ENCODE peak calls at places on chromosome 7, in eight cellular contexts. K is AG04450, C is testis, V is cardiac fibroblast, E is IMR-90, X is heart right ventricle, P is GM23338, S is left ventricle myocardium inferior. D is an unnamed sample.

GRCh38 chr7:101560856-101561255 is 68.2 kb downstream of the MYL10 start:
- DNase-seq in K (no peak), C (no peak), V (no peak), E (no peak), X (no peak), P (no peak), S (no peak), D (no peak)

GRCh38 chr7:44431091-44431608 is 59.3 kb downstream of the NUDCD3 start:
- DNase-seq in K (no peak), C (no peak), V (no peak), E (peak; percentile 28), X (no peak), P (peak; percentile 69), S (no peak), D (no peak)

GRCh38 chr7:32142649-32143048 is 72.4 kb upstream of the PDE1C start:
- DNase-seq in K (no peak), C (no peak), V (peak; percentile 68), E (peak; percentile 80), X (no peak), P (no peak), S (no peak), D (no peak)

GRCh38 chr7:90594791-90595317 is 1.3 kb upstream of the CDK14 start:
- DNase-seq in K (no peak), C (peak; percentile 49), V (peak; percentile 98), E (peak; percentile 91), X (peak; percentile 19), P (peak; percentile 84), S (peak; percentile 39), D (peak; percentile 35)

GRCh38 chr7:138607216-138608126 is 93.7 kb downstream of the SVOPL start:
- DNase-seq in K (no peak), C (no peak), V (no peak), E (no peak), X (no peak), P (no peak), S (no peak), D (no peak)

GRCh38 chr7:128790297-128791037 is 1.3 kb upstream of the CCDC136 start:
- DNase-seq in K (no peak), C (no peak), V (no peak), E (no peak), X (no peak), P (peak; percentile 62), S (no peak), D (no peak)

GRCh38 chr7:8436965-8437364 is 3.6 kb downstream of the NXPH1 start:
- DNase-seq in K (no peak), C (peak; percentile 79), V (peak; percentile 14), E (no peak), X (no peak), P (peak; percentile 92), S (no peak), D (no peak)

GRCh38 chr7:40232242-40232929 is 97.6 kb downstream of the SUGCT start:
- DNase-seq in K (peak; percentile 29), C (peak; percentile 47), V (peak; percentile 88), E (peak; percentile 80), X (no peak), P (peak; percentile 69), S (no peak), D (no peak)

GRCh38 chr7:36389371-36390198 is at the start of gene ANLN:
- DNase-seq in K (peak; percentile 79), C (peak; percentile 93), V (peak; percentile 94), E (peak; percentile 89), X (peak; percentile 91), P (peak; percentile 96), S (peak; percentile 89), D (peak; percentile 74)

GRCh38 chr7:55021053-55021452 is 2.2 kb downstream of the EGFR start:
- DNase-seq in K (no peak), C (no peak), V (no peak), E (no peak), X (no peak), P (no peak), S (no peak), D (no peak)
- H3K4me3 ChIP-seq in K (peak overlapping the region; percentile 77), C (peak overlapping the region; percentile 88), V (no peak overlapping the region), E (peak overlapping the region; percentile 98), X (peak overlapping the region; percentile 6), P (no peak overlapping the region), S (peak overlapping the region; percentile 85), D (no peak overlapping the region)

GRCh38 chr7:122887848-122888247 is 1.6 kb upstream of the CADPS2 start:
- DNase-seq in K (no peak), C (no peak), V (no peak), E (no peak), X (no peak), P (no peak), S (no peak), D (no peak)

GRCh38 chr7:122884186-122884585 is 2.1 kb downstream of the CADPS2 start:
- DNase-seq in K (no peak), C (no peak), V (no peak), E (no peak), X (no peak), P (no peak), S (no peak), D (no peak)

GRCh38 chr7:122885583-122886356 is 490 bp downstream of the CADPS2 start:
- DNase-seq in K (no peak), C (peak; percentile 51), V (peak; percentile 62), E (no peak), X (peak; percentile 61), P (peak; percentile 69), S (peak; percentile 45), D (no peak)

GRCh38 chr7:122887198-122887597 is 938 bp upstream of the CADPS2 start:
- DNase-seq in K (no peak), C (peak; percentile 88), V (peak; percentile 85), E (peak; percentile 16), X (peak; percentile 66), P (peak; percentile 75), S (peak; percentile 68), D (peak; percentile 11)

GRCh38 chr7:122886357-122887081 is at the start of gene CADPS2:
- DNase-seq in K (peak; percentile 2), C (peak; percentile 87), V (peak; percentile 94), E (peak; percentile 36), X (peak; percentile 84), P (peak; percentile 85), S (peak; percentile 85), D (peak; percentile 16)
- TF ChIP-seq CTCF in K (peak; percentile 18), C (peak; percentile 34), V (peak; percentile 47), E (peak; percentile 3), X (no peak), P (no peak), S (peak; percentile 54), D (peak; percentile 34)

GRCh38 chr7:542131-542934 is 22.7 kb upstream of the PDGFA start:
- DNase-seq in K (no peak), C (no peak), V (no peak), E (no peak), X (peak; percentile 6), P (no peak), S (no peak), D (no peak)
- H3K4me3 ChIP-seq in K (no peak overlapping the region), C (no peak overlapping the region), V (no peak overlapping the region), E (no peak overlapping the region), X (no peak overlapping the region), P (no peak overlapping the region), S (no peak overlapping the region), D (no peak overlapping the region)

GRCh38 chr7:2354173-2355078 is at the start of gene EIF3B:
- DNase-seq in K (peak; percentile 91), C (peak; percentile 89), V (peak; percentile 98), E (peak; percentile 94), X (peak; percentile 88), P (peak; percentile 95), S (peak; percentile 87), D (peak; percentile 81)
- TF ChIP-seq CTCF in K (no peak), C (no peak), V (no peak), E (no peak), X (no peak), P (no peak), S (no peak), D (no peak)

DNA sequence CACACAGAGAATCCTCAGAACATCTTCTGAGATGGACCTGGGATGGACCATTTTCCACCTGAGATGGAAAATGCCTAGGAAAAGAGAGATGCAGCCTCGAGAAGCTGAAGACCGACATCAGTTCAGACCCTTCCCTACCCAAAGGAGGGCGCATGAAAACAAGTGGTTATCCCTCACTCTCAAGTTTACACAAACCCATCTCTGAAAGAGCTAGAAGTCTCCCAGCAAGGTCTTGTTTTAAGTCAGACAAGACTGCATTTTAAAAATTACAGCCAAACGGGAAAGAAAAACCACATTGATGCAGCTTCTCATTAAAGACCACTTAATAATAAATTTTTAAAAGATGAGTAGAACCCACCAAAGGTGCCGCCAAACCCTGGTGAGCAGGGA is 1.3 kb downstream of the RAPGEF5 start:
- DNase-seq in K (no peak), C (no peak), V (no peak), E (no peak), X (no peak), P (no peak), S (no peak), D (no peak)
- H3K4me3 ChIP-seq in K (no peak overlapping the region), C (no peak overlapping the region), V (no peak overlapping the region), E (no peak overlapping the region), X (peak overlapping the region; percentile 46), P (peak overlapping the region; percentile 68), S (peak overlapping the region; percentile 67), D (no peak overlapping the region)

GRCh38 chr7:142560166-142560565 is 189.1 kb upstream of the PRSS1 start:
- DNase-seq in K (no peak), C (no peak), V (no peak), E (no peak), X (no peak), P (no peak), S (no peak), D (no peak)

GRCh38 chr7:142556745-142557144 is 192.5 kb upstream of the PRSS1 start:
- DNase-seq in K (peak; percentile 95), C (no peak), V (peak; percentile 98), E (peak; percentile 99), X (peak; percentile 14), P (peak; percentile 59), S (no peak), D (peak; percentile 96)

GRCh38 chr7:142554555-142555532 is 194.4 kb upstream of the PRSS1 start:
- DNase-seq in K (no peak), C (peak; percentile 48), V (peak; percentile 50), E (peak; percentile 75), X (no peak), P (no peak), S (no peak), D (no peak)

GRCh38 chr7:142562688-142563087 is 186.6 kb upstream of the PRSS1 start:
- DNase-seq in K (no peak), C (no peak), V (no peak), E (no peak), X (no peak), P (no peak), S (no peak), D (no peak)

DNA sequence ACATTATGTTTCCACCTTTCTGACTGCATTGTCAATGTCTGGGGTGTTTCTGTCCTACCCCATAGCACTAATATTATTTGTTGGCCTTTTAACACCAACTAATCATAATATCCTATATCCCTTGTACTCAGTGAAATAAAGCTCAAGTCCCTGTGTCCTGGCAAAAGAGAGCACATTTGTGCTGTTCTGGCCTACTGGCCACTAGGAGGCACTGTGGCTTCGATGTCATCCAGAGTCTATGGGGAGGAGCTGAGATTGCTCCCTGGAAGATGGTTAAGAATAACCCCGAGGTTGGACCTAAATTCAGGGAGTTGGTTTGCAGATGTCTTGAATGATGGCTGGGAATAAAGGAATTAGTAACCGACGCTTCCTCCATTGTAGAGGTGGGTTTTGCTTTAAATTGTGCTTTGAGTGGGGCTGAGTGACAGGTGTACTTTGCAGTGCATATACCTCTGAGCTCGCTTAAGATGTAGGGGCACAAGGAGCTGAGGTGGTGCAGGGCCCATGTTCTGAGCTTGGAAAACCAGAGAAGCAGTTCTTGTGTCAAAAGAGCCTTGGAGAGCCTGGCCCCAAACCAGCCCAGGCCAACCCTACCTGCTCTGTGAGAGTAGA is 191.2 kb upstream of the PRSS1 start:
- DNase-seq in K (no peak), C (peak; percentile 63), V (peak; percentile 82), E (peak; percentile 72), X (no peak), P (peak; percentile 84), S (no peak), D (no peak)
- TF ChIP-seq CTCF in K (peak; percentile 65), C (no peak), V (peak; percentile 80), E (peak; percentile 59), X (peak; percentile 30), P (peak; percentile 99), S (peak; percentile 43), D (peak; percentile 62)

GRCh38 chr7:117308891-117309290 is 14.0 kb downstream of the WNT2 start:
- DNase-seq in K (no peak), C (no peak), V (no peak), E (no peak), X (no peak), P (no peak), S (no peak), D (no peak)
- H3K4me3 ChIP-seq in K (no peak overlapping the region), C (no peak overlapping the region), V (no peak overlapping the region), E (no peak overlapping the region), X (no peak overlapping the region), P (no peak overlapping the region), S (no peak overlapping the region), D (no peak overlapping the region)